ENCODE peak calls at places on chromosomes 1 and 21, in four cellular contexts. E, G, D and Y are unnamed samples.

GRCh38 chr1:26535201-26535600 is 5.6 kb downstream of the RPS6KA1 start:
- DNase-seq in G (no peak), E (no peak), D (no peak), Y (no peak)

GRCh38 chr1:19430121-19431068 is 54.9 kb downstream of the CAPZB start:
- DNase-seq in D (no peak), G (no peak), E (peak; percentile 93), Y (no peak)

GRCh38 chr1:58898739-58899580 is 115.1 kb upstream of the JUN start:
- DNase-seq in E (peak; percentile 98), D (peak; percentile 86), G (peak; percentile 98), Y (no peak)

GRCh38 chr1:10399487-10399917 is 638 bp downstream of the PGD start:
- DNase-seq in D (no peak), G (peak; percentile 25), E (peak; percentile 30), Y (peak; percentile 18)

GRCh38 chr1:41261926-41262618 is 20.0 kb upstream of the SCMH1 start:
- DNase-seq in D (no peak), E (no peak), G (no peak), Y (no peak)

GRCh38 chr1:200184196-200184595 is 156.7 kb downstream of the NR5A2 start:
- DNase-seq in D (no peak), E (no peak), G (no peak), Y (peak; percentile 32)

GRCh38 chr1:7552402-7552801 is 218.7 kb upstream of the VAMP3 start:
- DNase-seq in E (no peak), D (no peak), G (no peak), Y (no peak)

GRCh38 chr1:116076831-116077230 is 34.4 kb upstream of the MAB21L3 start:
- DNase-seq in E (no peak), G (no peak), D (no peak), Y (no peak)

GRCh38 chr1:169466259-169467230 is 19.2 kb downstream of the SLC19A2 start:
- DNase-seq in E (peak; percentile 24), G (peak; percentile 34), D (peak; percentile 22), Y (no peak)

GRCh38 chr1:236280438-236281285 is 1.1 kb downstream of the ERO1B start:
- DNase-seq in G (no peak), E (no peak), D (peak; percentile 23), Y (peak; percentile 39)

GRCh38 chr1:32592953-32593352 is 53.7 kb downstream of the ZBTB8A start:
- DNase-seq in D (no peak), G (no peak), E (no peak), Y (no peak)

GRCh38 chr1:2152914-2153313 is 41.7 kb downstream of the FAAP20 start:
- DNase-seq in E (no peak), G (no peak), D (no peak), Y (no peak)
- TF ChIP-seq FOXM1 in E (no peak), G (no peak), D (no peak), Y (no peak)

GRCh38 chr1:205800470-205800869 is 12.5 kb downstream of the SLC41A1 start:
- DNase-seq in D (no peak), G (no peak), E (no peak), Y (no peak)
- TF ChIP-seq FOXM1 in D (no peak), G (no peak), E (no peak), Y (no peak)

GRCh38 chr1:61687901-61688300 is 37.0 kb downstream of the TM2D1 start:
- DNase-seq in D (no peak), G (no peak), E (no peak), Y (no peak)
- TF ChIP-seq FOXM1 in D (no peak), G (no peak), E (no peak), Y (no peak)

GRCh38 chr1:231625975-231626534 is 535 bp upstream of the DISC1 start:
- DNase-seq in D (no peak), E (no peak), G (no peak), Y (no peak)

GRCh38 chr1:231629132-231629531 is 2.5 kb downstream of the DISC1 start:
- DNase-seq in D (no peak), G (peak; percentile 31), E (no peak), Y (no peak)

GRCh38 chr1:231628207-231628876 is 1.8 kb downstream of the DISC1 start:
- DNase-seq in E (peak; percentile 91), D (no peak), G (no peak), Y (no peak)

GRCh38 chr1:231626535-231626950 is at the start of gene DISC1:
- DNase-seq in D (peak; percentile 93), G (peak; percentile 46), E (peak; percentile 80), Y (peak; percentile 89)

DNA sequence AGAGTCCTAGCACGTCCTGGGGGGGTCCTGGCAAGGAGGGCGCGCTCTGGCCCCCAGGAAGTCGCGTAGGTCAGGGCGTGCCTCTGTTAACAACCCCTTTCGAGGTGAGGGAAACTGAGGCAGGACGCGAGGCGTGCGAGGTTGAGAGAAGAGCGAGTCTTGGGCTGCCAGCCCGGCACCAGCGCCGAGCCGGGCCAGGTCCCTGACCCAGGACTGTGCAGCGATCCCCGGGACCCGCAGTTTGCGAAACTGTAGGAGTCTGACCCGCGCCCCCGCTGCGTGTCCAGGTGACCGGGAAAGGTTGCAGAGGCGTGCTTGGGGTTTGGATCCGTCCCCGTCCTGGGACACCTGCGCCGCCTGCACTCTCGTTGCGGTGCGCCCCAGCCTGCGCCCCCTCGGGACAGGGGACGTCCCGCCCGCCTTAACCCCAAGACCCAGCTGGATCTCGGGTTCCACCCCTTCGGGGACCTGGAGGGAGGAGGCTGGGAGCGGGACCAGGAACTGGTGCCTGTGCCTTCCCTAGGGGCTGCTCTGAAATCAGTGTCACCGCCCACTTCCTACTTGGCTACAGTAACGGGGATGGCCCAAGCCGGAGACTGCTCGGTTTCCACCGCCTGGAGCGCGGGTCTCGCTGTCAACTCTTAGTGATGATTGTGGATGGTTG is 493 bp downstream of the DISC1 start:
- DNase-seq in E (peak; percentile 62), D (peak; percentile 66), G (no peak), Y (peak; percentile 78)
- TF ChIP-seq FOXM1 in E (no peak), D (no peak), G (no peak), Y (no peak)

DNA sequence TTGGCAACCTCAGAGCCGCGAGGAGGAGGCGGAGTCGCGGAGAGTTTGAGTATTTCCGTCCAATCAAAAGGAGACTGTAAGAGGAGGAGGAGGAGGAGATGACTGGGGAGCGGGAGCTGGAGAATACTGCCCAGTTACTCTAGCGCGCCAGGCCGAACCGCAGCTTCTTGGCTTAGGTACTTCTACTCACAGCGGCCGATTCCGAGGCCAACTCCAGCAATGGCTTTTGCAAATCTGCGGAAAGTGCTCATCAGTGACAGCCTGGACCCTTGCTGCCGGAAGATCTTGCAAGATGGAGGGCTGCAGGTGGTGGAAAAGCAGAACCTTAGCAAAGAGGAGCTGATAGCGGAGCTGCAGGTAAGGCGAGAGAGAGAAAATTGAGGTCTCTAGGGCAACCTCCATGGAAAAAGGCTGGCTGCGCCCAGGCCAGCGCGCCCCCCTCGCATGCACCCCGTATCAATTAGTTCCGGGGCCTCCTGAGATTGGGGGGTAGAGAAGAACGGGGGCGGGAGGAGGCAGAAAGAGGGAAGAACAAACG is at the start of gene PHGDH:
- DNase-seq in E (peak; percentile 76), G (peak; percentile 78), D (peak; percentile 86), Y (peak; percentile 93)
- TF ChIP-seq FOXM1 in E (no peak), G (no peak), D (no peak), Y (no peak)

GRCh38 chr21:27519357-27519756 is 552.5 kb upstream of the ADAMTS5 start:
- DNase-seq in D (no peak), E (no peak), G (no peak), Y (no peak)
- TF ChIP-seq FOXM1 in D (peak; percentile 45), E (no peak), G (no peak), Y (no peak)